ENCODE peak calls at places on chromosomes 6 and 20, in ten cellular contexts. One of them, this sample, is unnamed.
A peak's percentile ranks its signal among the peaks of the same experiment; 100 is the strongest.

GRCh38 chr6:114941078-114941477 is 598.3 kb upstream of the HS3ST5 start:
- DNase-seq in tibial artery: no peak
- DNase-seq in CD4-positive, CD25-positive, alpha-beta regulatory T cell: no peak
- DNase-seq in CD8-positive, alpha-beta memory T cell: no peak
- DNase-seq in GM23248: no peak
- DNase-seq in BE2C: no peak
- DNase-seq in CD8-positive, alpha-beta T cell: no peak
- DNase-seq in HCT116: no peak
- DNase-seq in psoas muscle: no peak
- DNase-seq in CD4-positive, alpha-beta memory T cell: no peak
- DNase-seq in this sample: no peak

GRCh38 chr6:50936277-50936681 is 117.6 kb downstream of the TFAP2B start:
- DNase-seq in tibial artery: no peak
- DNase-seq in CD4-positive, CD25-positive, alpha-beta regulatory T cell: no peak
- DNase-seq in CD8-positive, alpha-beta memory T cell: no peak
- DNase-seq in GM23248: no peak
- DNase-seq in BE2C: peak; percentile 41
- DNase-seq in CD8-positive, alpha-beta T cell: no peak
- DNase-seq in HCT116: no peak
- DNase-seq in psoas muscle: no peak
- DNase-seq in CD4-positive, alpha-beta memory T cell: no peak
- DNase-seq in this sample: no peak

GRCh38 chr6:44301106-44301505 is 12.0 kb downstream of the AARS2 start:
- DNase-seq in tibial artery: no peak
- DNase-seq in CD4-positive, CD25-positive, alpha-beta regulatory T cell: no peak
- DNase-seq in CD8-positive, alpha-beta memory T cell: no peak
- DNase-seq in GM23248: no peak
- DNase-seq in BE2C: no peak
- DNase-seq in CD8-positive, alpha-beta T cell: no peak
- DNase-seq in HCT116: no peak
- DNase-seq in psoas muscle: no peak
- DNase-seq in CD4-positive, alpha-beta memory T cell: no peak
- DNase-seq in this sample: no peak

GRCh38 chr6:165049362-165049761 is 260.0 kb downstream of the C6orf118 start:
- DNase-seq in tibial artery: no peak
- DNase-seq in CD4-positive, CD25-positive, alpha-beta regulatory T cell: peak; percentile 4
- DNase-seq in CD8-positive, alpha-beta memory T cell: no peak
- DNase-seq in GM23248: peak; percentile 70
- DNase-seq in BE2C: peak; percentile 77
- DNase-seq in CD8-positive, alpha-beta T cell: no peak
- DNase-seq in HCT116: peak; percentile 21
- DNase-seq in psoas muscle: no peak
- DNase-seq in CD4-positive, alpha-beta memory T cell: no peak
- DNase-seq in this sample: peak; percentile 56

GRCh38 chr6:7505196-7505699 is 36.2 kb upstream of the DSP start:
- DNase-seq in tibial artery: no peak
- DNase-seq in CD4-positive, CD25-positive, alpha-beta regulatory T cell: no peak
- DNase-seq in CD8-positive, alpha-beta memory T cell: no peak
- DNase-seq in GM23248: peak; percentile 89
- DNase-seq in BE2C: peak; percentile 50
- DNase-seq in CD8-positive, alpha-beta T cell: no peak
- DNase-seq in HCT116: peak; percentile 98
- DNase-seq in psoas muscle: no peak
- DNase-seq in CD4-positive, alpha-beta memory T cell: no peak
- DNase-seq in this sample: no peak

GRCh38 chr6:110328231-110328630 is 29.9 kb downstream of the METTL24 start:
- DNase-seq in tibial artery: no peak
- DNase-seq in CD4-positive, CD25-positive, alpha-beta regulatory T cell: no peak
- DNase-seq in CD8-positive, alpha-beta memory T cell: no peak
- DNase-seq in GM23248: peak; percentile 57
- DNase-seq in BE2C: no peak
- DNase-seq in CD8-positive, alpha-beta T cell: no peak
- DNase-seq in HCT116: no peak
- DNase-seq in psoas muscle: no peak
- DNase-seq in CD4-positive, alpha-beta memory T cell: no peak
- DNase-seq in this sample: no peak

GRCh38 chr20:11159728-11160127 is 485.9 kb upstream of the JAG1 start:
- DNase-seq in tibial artery: no peak
- DNase-seq in CD4-positive, CD25-positive, alpha-beta regulatory T cell: no peak
- DNase-seq in CD8-positive, alpha-beta memory T cell: no peak
- DNase-seq in GM23248: peak; percentile 40
- DNase-seq in BE2C: no peak
- DNase-seq in CD8-positive, alpha-beta T cell: no peak
- DNase-seq in HCT116: no peak
- DNase-seq in psoas muscle: no peak
- DNase-seq in CD4-positive, alpha-beta memory T cell: no peak
- DNase-seq in this sample: no peak

GRCh38 chr6:80535914-80536565 is 429.6 kb downstream of the BCKDHB start:
- DNase-seq in tibial artery: no peak
- DNase-seq in CD4-positive, CD25-positive, alpha-beta regulatory T cell: peak; percentile 20
- DNase-seq in CD8-positive, alpha-beta memory T cell: no peak
- DNase-seq in GM23248: no peak
- DNase-seq in BE2C: no peak
- DNase-seq in CD8-positive, alpha-beta T cell: no peak
- DNase-seq in HCT116: no peak
- DNase-seq in psoas muscle: no peak
- DNase-seq in CD4-positive, alpha-beta memory T cell: no peak
- DNase-seq in this sample: no peak

GRCh38 chr20:63054103-63054474 is 47.3 kb upstream of the BHLHE23 start:
- DNase-seq in tibial artery: peak; percentile 11
- DNase-seq in CD4-positive, CD25-positive, alpha-beta regulatory T cell: no peak
- DNase-seq in CD8-positive, alpha-beta memory T cell: no peak
- DNase-seq in GM23248: no peak
- DNase-seq in BE2C: no peak
- DNase-seq in CD8-positive, alpha-beta T cell: no peak
- DNase-seq in HCT116: no peak
- DNase-seq in psoas muscle: no peak
- DNase-seq in CD4-positive, alpha-beta memory T cell: no peak
- DNase-seq in this sample: no peak

GRCh38 chr6:5082487-5083306 is 2.4 kb upstream of the PPP1R3G start:
- DNase-seq in tibial artery: peak; percentile 35
- DNase-seq in CD4-positive, CD25-positive, alpha-beta regulatory T cell: no peak
- DNase-seq in CD8-positive, alpha-beta memory T cell: no peak
- DNase-seq in GM23248: peak; percentile 94
- DNase-seq in BE2C: peak; percentile 45
- DNase-seq in CD8-positive, alpha-beta T cell: no peak
- DNase-seq in HCT116: peak; percentile 10
- DNase-seq in psoas muscle: peak; percentile 51
- DNase-seq in CD4-positive, alpha-beta memory T cell: no peak
- DNase-seq in this sample: no peak

GRCh38 chr20:58044286-58044685 is 184.2 kb downstream of the ANKRD60 start:
- DNase-seq in tibial artery: no peak
- DNase-seq in CD4-positive, CD25-positive, alpha-beta regulatory T cell: no peak
- DNase-seq in CD8-positive, alpha-beta memory T cell: no peak
- DNase-seq in GM23248: no peak
- DNase-seq in BE2C: no peak
- DNase-seq in CD8-positive, alpha-beta T cell: no peak
- DNase-seq in HCT116: no peak
- DNase-seq in psoas muscle: no peak
- DNase-seq in CD4-positive, alpha-beta memory T cell: no peak
- DNase-seq in this sample: no peak

GRCh38 chr6:170091000-170091638 is 199.8 kb downstream of the DLL1 start:
- DNase-seq in tibial artery: peak; percentile 12
- DNase-seq in CD4-positive, CD25-positive, alpha-beta regulatory T cell: no peak
- DNase-seq in CD8-positive, alpha-beta memory T cell: no peak
- DNase-seq in GM23248: no peak
- DNase-seq in BE2C: no peak
- DNase-seq in CD8-positive, alpha-beta T cell: no peak
- DNase-seq in HCT116: no peak
- DNase-seq in psoas muscle: no peak
- DNase-seq in CD4-positive, alpha-beta memory T cell: no peak
- DNase-seq in this sample: no peak
- H3K9me3 ChIP-seq in tibial artery: no peaks in the 10 kb centered on the region
- H3K9me3 ChIP-seq in CD4-positive, CD25-positive, alpha-beta regulatory T cell: no peaks in the 10 kb centered on the region
- H3K9me3 ChIP-seq in CD8-positive, alpha-beta memory T cell: no peaks in the 10 kb centered on the region
- H3K9me3 ChIP-seq in GM23248: no peaks in the 10 kb centered on the region
- H3K9me3 ChIP-seq in BE2C: no peaks in the 10 kb centered on the region
- H3K9me3 ChIP-seq in CD8-positive, alpha-beta T cell: no peaks in the 10 kb centered on the region
- H3K9me3 ChIP-seq in HCT116: no peaks in the 10 kb centered on the region
- H3K9me3 ChIP-seq in psoas muscle: no peaks in the 10 kb centered on the region
- H3K9me3 ChIP-seq in CD4-positive, alpha-beta memory T cell: no peaks in the 10 kb centered on the region
- H3K9me3 ChIP-seq in this sample: no peaks in the 10 kb centered on the region

GRCh38 chr6:27358786-27359185 is 29.8 kb upstream of the ZNF391 start:
- DNase-seq in tibial artery: no peak
- DNase-seq in CD4-positive, CD25-positive, alpha-beta regulatory T cell: no peak
- DNase-seq in CD8-positive, alpha-beta memory T cell: no peak
- DNase-seq in GM23248: no peak
- DNase-seq in BE2C: no peak
- DNase-seq in CD8-positive, alpha-beta T cell: no peak
- DNase-seq in HCT116: no peak
- DNase-seq in psoas muscle: no peak
- DNase-seq in CD4-positive, alpha-beta memory T cell: no peak
- DNase-seq in this sample: no peak

DNA sequence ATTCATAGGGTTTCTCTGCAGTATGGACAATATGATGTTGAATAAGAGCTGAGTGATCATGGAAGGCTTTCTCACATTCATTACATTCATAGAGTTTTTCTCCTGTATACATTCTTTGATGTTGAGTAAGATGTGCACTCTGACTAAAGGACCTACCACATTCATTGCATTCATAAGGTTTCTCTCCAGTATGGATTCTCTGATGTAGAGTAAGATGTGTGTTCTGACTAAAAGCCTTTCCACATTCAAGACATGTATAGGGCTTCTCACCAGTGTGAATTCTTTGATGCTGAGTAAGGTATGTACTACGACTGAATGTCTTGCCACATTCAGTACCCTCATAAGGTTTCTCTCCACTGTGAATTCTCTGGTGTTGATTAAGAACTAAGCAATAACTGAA is 29.3 kb upstream of the ZNF391 start:
- DNase-seq in tibial artery: no peak
- DNase-seq in CD4-positive, CD25-positive, alpha-beta regulatory T cell: no peak
- DNase-seq in CD8-positive, alpha-beta memory T cell: no peak
- DNase-seq in GM23248: no peak
- DNase-seq in BE2C: no peak
- DNase-seq in CD8-positive, alpha-beta T cell: no peak
- DNase-seq in HCT116: no peak
- DNase-seq in psoas muscle: no peak
- DNase-seq in CD4-positive, alpha-beta memory T cell: no peak
- DNase-seq in this sample: no peak
- H3K9me3 ChIP-seq in tibial artery: peaks cover 6% of the 10 kb centered on the region
- H3K9me3 ChIP-seq in CD4-positive, CD25-positive, alpha-beta regulatory T cell: peaks cover 38% of the 10 kb centered on the region
- H3K9me3 ChIP-seq in CD8-positive, alpha-beta memory T cell: peaks cover 30% of the 10 kb centered on the region
- H3K9me3 ChIP-seq in GM23248: no peaks in the 10 kb centered on the region
- H3K9me3 ChIP-seq in BE2C: no peaks in the 10 kb centered on the region
- H3K9me3 ChIP-seq in CD8-positive, alpha-beta T cell: peaks cover 30% of the 10 kb centered on the region
- H3K9me3 ChIP-seq in HCT116: peaks cover 24% of the 10 kb centered on the region
- H3K9me3 ChIP-seq in psoas muscle: peaks cover 55% of the 10 kb centered on the region
- H3K9me3 ChIP-seq in CD4-positive, alpha-beta memory T cell: peaks cover 20% of the 10 kb centered on the region
- H3K9me3 ChIP-seq in this sample: no peaks in the 10 kb centered on the region

GRCh38 chr6:168574699-168575195 is 133.8 kb downstream of the SMOC2 start:
- DNase-seq in tibial artery: peak; percentile 35
- DNase-seq in CD4-positive, CD25-positive, alpha-beta regulatory T cell: no peak
- DNase-seq in CD8-positive, alpha-beta memory T cell: no peak
- DNase-seq in GM23248: no peak
- DNase-seq in BE2C: no peak
- DNase-seq in CD8-positive, alpha-beta T cell: no peak
- DNase-seq in HCT116: peak; percentile 21
- DNase-seq in psoas muscle: peak; percentile 31
- DNase-seq in CD4-positive, alpha-beta memory T cell: no peak
- DNase-seq in this sample: no peak

GRCh38 chr6:168574075-168574698 is 133.2 kb downstream of the SMOC2 start:
- DNase-seq in tibial artery: no peak
- DNase-seq in CD4-positive, CD25-positive, alpha-beta regulatory T cell: no peak
- DNase-seq in CD8-positive, alpha-beta memory T cell: no peak
- DNase-seq in GM23248: no peak
- DNase-seq in BE2C: no peak
- DNase-seq in CD8-positive, alpha-beta T cell: no peak
- DNase-seq in HCT116: no peak
- DNase-seq in psoas muscle: no peak
- DNase-seq in CD4-positive, alpha-beta memory T cell: no peak
- DNase-seq in this sample: no peak

GRCh38 chr6:168577496-168577895 is 136.5 kb downstream of the SMOC2 start:
- DNase-seq in tibial artery: no peak
- DNase-seq in CD4-positive, CD25-positive, alpha-beta regulatory T cell: no peak
- DNase-seq in CD8-positive, alpha-beta memory T cell: no peak
- DNase-seq in GM23248: no peak
- DNase-seq in BE2C: no peak
- DNase-seq in CD8-positive, alpha-beta T cell: no peak
- DNase-seq in HCT116: no peak
- DNase-seq in psoas muscle: no peak
- DNase-seq in CD4-positive, alpha-beta memory T cell: no peak
- DNase-seq in this sample: no peak

GRCh38 chr6:168576388-168576787 is 135.4 kb downstream of the SMOC2 start:
- DNase-seq in tibial artery: no peak
- DNase-seq in CD4-positive, CD25-positive, alpha-beta regulatory T cell: no peak
- DNase-seq in CD8-positive, alpha-beta memory T cell: no peak
- DNase-seq in GM23248: no peak
- DNase-seq in BE2C: no peak
- DNase-seq in CD8-positive, alpha-beta T cell: no peak
- DNase-seq in HCT116: no peak
- DNase-seq in psoas muscle: no peak
- DNase-seq in CD4-positive, alpha-beta memory T cell: no peak
- DNase-seq in this sample: no peak

DNA sequence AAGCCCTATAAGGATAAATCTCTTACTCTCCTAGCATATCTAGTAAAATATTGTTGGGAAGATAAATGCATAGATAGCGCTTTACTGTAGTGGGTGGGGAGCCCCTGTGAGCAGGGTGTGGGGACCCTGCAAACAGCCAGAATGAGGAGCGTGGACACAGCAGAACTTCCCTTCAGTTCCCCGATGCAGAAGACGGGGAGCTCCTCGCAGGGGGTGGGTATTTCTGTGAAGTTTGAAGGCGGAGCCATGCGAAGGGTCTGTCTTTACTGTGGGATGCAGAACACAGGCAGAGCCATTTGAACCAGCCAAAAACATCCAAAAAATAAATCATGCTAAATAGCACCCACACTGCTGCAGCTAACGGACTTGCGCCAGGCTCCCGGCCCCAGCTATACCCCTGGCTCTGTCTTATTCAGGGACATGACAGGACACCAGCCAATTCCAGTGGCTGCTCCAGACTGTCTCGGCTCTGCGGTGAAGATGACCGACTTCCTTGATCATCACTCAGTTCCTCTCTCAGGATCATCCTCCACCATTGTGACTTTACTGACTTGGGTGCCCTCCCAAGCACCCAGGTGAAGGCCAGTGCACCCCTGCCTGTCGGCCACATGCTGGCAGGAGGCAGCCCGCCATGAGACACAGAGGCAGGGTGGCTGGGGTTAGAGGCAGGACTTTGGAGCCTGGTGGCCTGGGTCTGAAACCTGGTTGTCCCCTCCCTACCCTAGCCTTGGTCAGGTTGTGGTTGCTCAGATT is 134.5 kb downstream of the SMOC2 start:
- DNase-seq in tibial artery: no peak
- DNase-seq in CD4-positive, CD25-positive, alpha-beta regulatory T cell: no peak
- DNase-seq in CD8-positive, alpha-beta memory T cell: no peak
- DNase-seq in GM23248: no peak
- DNase-seq in BE2C: no peak
- DNase-seq in CD8-positive, alpha-beta T cell: no peak
- DNase-seq in HCT116: no peak
- DNase-seq in psoas muscle: no peak
- DNase-seq in CD4-positive, alpha-beta memory T cell: no peak
- DNase-seq in this sample: no peak
- H3K9me3 ChIP-seq in tibial artery: no peaks in the 10 kb centered on the region
- H3K9me3 ChIP-seq in CD4-positive, CD25-positive, alpha-beta regulatory T cell: no peaks in the 10 kb centered on the region
- H3K9me3 ChIP-seq in CD8-positive, alpha-beta memory T cell: no peaks in the 10 kb centered on the region
- H3K9me3 ChIP-seq in GM23248: no peaks in the 10 kb centered on the region
- H3K9me3 ChIP-seq in BE2C: no peaks in the 10 kb centered on the region
- H3K9me3 ChIP-seq in CD8-positive, alpha-beta T cell: no peaks in the 10 kb centered on the region
- H3K9me3 ChIP-seq in HCT116: no peaks in the 10 kb centered on the region
- H3K9me3 ChIP-seq in psoas muscle: no peaks in the 10 kb centered on the region
- H3K9me3 ChIP-seq in CD4-positive, alpha-beta memory T cell: no peaks in the 10 kb centered on the region
- H3K9me3 ChIP-seq in this sample: no peaks in the 10 kb centered on the region

GRCh38 chr20:29873946-29874345 is 1383.5 kb upstream of the DEFB115 start:
- DNase-seq in tibial artery: peak; percentile 47
- DNase-seq in CD4-positive, CD25-positive, alpha-beta regulatory T cell: peak; percentile 30
- DNase-seq in CD8-positive, alpha-beta memory T cell: no peak
- DNase-seq in GM23248: peak; percentile 63
- DNase-seq in BE2C: peak; percentile 69
- DNase-seq in CD8-positive, alpha-beta T cell: peak; percentile 52
- DNase-seq in HCT116: no peak
- DNase-seq in psoas muscle: peak; percentile 32
- DNase-seq in CD4-positive, alpha-beta memory T cell: no peak
- DNase-seq in this sample: peak; percentile 33
- H3K9me3 ChIP-seq in tibial artery: no peaks in the 10 kb centered on the region
- H3K9me3 ChIP-seq in CD4-positive, CD25-positive, alpha-beta regulatory T cell: peaks cover 39% of the 10 kb centered on the region
- H3K9me3 ChIP-seq in CD8-positive, alpha-beta memory T cell: peaks cover 5% of the 10 kb centered on the region
- H3K9me3 ChIP-seq in GM23248: no peaks in the 10 kb centered on the region
- H3K9me3 ChIP-seq in BE2C: no peaks in the 10 kb centered on the region
- H3K9me3 ChIP-seq in CD8-positive, alpha-beta T cell: no peaks in the 10 kb centered on the region
- H3K9me3 ChIP-seq in HCT116: peaks cover 3% of the 10 kb centered on the region
- H3K9me3 ChIP-seq in psoas muscle: no peaks in the 10 kb centered on the region
- H3K9me3 ChIP-seq in CD4-positive, alpha-beta memory T cell: no peaks in the 10 kb centered on the region
- H3K9me3 ChIP-seq in this sample: no peaks in the 10 kb centered on the region